ENCODE peak calls at places on chromosomes 11 and 22, in five cellular contexts. L is fibroblast of lung; S is CD8-positive, alpha-beta T cell; C is H9; E is hepatocyte. K is an unnamed sample.

GRCh38 chr11:704799-705645 is 1.0 kb upstream of the EPS8L2 start:
- DNase-seq in L (no peak), S (no peak), C (peak; percentile 66), E (peak; percentile 75), K (peak; percentile 84)

GRCh38 chr11:123357990-123358827 is 71.9 kb upstream of the GRAMD1B start:
- DNase-seq in L (peak; percentile 8), S (no peak), C (peak; percentile 54), E (peak; percentile 20), K (no peak)

GRCh38 chr11:120432056-120433018 is 79.2 kb upstream of the GRIK4 start:
- DNase-seq in L (peak; percentile 99), S (no peak), C (no peak), E (peak; percentile 73), K (peak; percentile 55)

GRCh38 chr11:132205496-132205895 is 835.1 kb downstream of the NTM start:
- DNase-seq in L (peak; percentile 76), S (no peak), C (no peak), E (no peak), K (no peak)

GRCh38 chr11:46127150-46127638 is 5.9 kb upstream of the PHF21A start:
- DNase-seq in L (peak; percentile 40), S (peak; percentile 69), C (no peak), E (no peak), K (peak; percentile 62)

GRCh38 chr11:86743223-86744118 is 56.9 kb upstream of the PRSS23 start:
- DNase-seq in L (peak; percentile 99), S (no peak), C (no peak), E (peak; percentile 82), K (peak; percentile 60)

GRCh38 chr22:19998232-19998951 is 18.2 kb downstream of the ARVCF start:
- DNase-seq in L (no peak), S (no peak), C (no peak), E (no peak), K (no peak)

GRCh38 chr11:119193626-119194025 is 8.4 kb downstream of the NHERF4 start:
- DNase-seq in L (no peak), S (no peak), C (no peak), E (no peak), K (no peak)

GRCh38 chr11:8036002-8036802 is 44.8 kb upstream of the TUB start:
- DNase-seq in L (no peak), S (no peak), C (peak; percentile 8), E (no peak), K (no peak)

GRCh38 chr11:116876656-116877055 is 39.2 kb upstream of the APOA1 start:
- DNase-seq in L (no peak), S (no peak), C (no peak), E (no peak), K (no peak)

GRCh38 chr11:69425444-69425843 is 56.0 kb upstream of the LINC01488 start:
- DNase-seq in L (no peak), S (no peak), C (no peak), E (no peak), K (no peak)

GRCh38 chr22:38829485-38829884 is 14.3 kb downstream of the NPTXR start:
- DNase-seq in L (no peak), S (no peak), C (no peak), E (no peak), K (no peak)

GRCh38 chr22:32823024-32823730 is 21.7 kb downstream of the TIMP3 start:
- DNase-seq in L (peak; percentile 48), S (no peak), C (peak; percentile 75), E (peak; percentile 76), K (peak; percentile 69)

GRCh38 chr22:37566329-37566837 is 6.1 kb downstream of the CDC42EP1 start:
- DNase-seq in L (no peak), S (peak; percentile 71), C (peak; percentile 28), E (no peak), K (no peak)

GRCh38 chr11:124739479-124740276 is at the start of gene NRGN:
- DNase-seq in L (peak; percentile 82), S (peak; percentile 86), C (peak; percentile 94), E (peak; percentile 96), K (peak; percentile 85)

GRCh38 chr11:62108971-62109391 is 14.8 kb upstream of the INCENP start:
- DNase-seq in L (peak; percentile 79), S (no peak), C (no peak), E (no peak), K (no peak)

GRCh38 chr11:36346562-36347383 is 50.7 kb downstream of the PRR5L start:
- DNase-seq in L (no peak), S (no peak), C (no peak), E (no peak), K (no peak)

GRCh38 chr11:3747704-3748103 is 49.6 kb downstream of the NUP98 start:
- DNase-seq in L (peak; percentile 73), S (no peak), C (no peak), E (peak; percentile 14), K (no peak)

GRCh38 chr11:108093128-108093904 is 28.1 kb upstream of the ACAT1 start:
- DNase-seq in L (no peak), S (no peak), C (no peak), E (no peak), K (no peak)

GRCh38 chr11:34281256-34281655 is 76.6 kb downstream of the ABTB2 start:
- DNase-seq in L (no peak), S (no peak), C (no peak), E (no peak), K (no peak)

GRCh38 chr11:47061429-47062178 is 115.1 kb downstream of the ARFGAP2 start:
- DNase-seq in L (no peak), S (no peak), C (no peak), E (no peak), K (no peak)

GRCh38 chr22:47850644-47851151 is 1088.2 kb downstream of the TBC1D22A start:
- DNase-seq in L (no peak), S (no peak), C (no peak), E (peak; percentile 28), K (no peak)

GRCh38 chr11:65014146-65014960 is at the start of gene ARL2:
- DNase-seq in L (peak; percentile 27), S (no peak), C (peak; percentile 42), E (no peak), K (no peak)

GRCh38 chr11:104668797-104669463 is 229.3 kb downstream of the CASP12 start:
- DNase-seq in L (peak; percentile 93), S (no peak), C (no peak), E (peak; percentile 59), K (no peak)

GRCh38 chr11:61700221-61700620 is 20.0 kb downstream of the DAGLA start:
- DNase-seq in L (peak; percentile 64), S (no peak), C (peak; percentile 72), E (peak; percentile 87), K (peak; percentile 90)

GRCh38 chr11:116193321-116194114 is 579.3 kb downstream of the BUD13 start:
- DNase-seq in L (peak; percentile 88), S (no peak), C (peak; percentile 82), E (peak; percentile 74), K (peak; percentile 60)

GRCh38 chr22:40703731-40704130 is 24.4 kb downstream of the MCHR1 start:
- DNase-seq in L (no peak), S (no peak), C (no peak), E (no peak), K (no peak)

GRCh38 chr11:128936546-128937275 is 6.0 kb downstream of the TP53AIP1 start:
- DNase-seq in L (peak; percentile 63), S (no peak), C (peak; percentile 88), E (peak; percentile 26), K (no peak)
- TF ChIP-seq CTCF in L (no peak), S (no peak), C (peak; percentile 24), E (no peak), K (no peak)

GRCh38 chr11:113274708-113275582 is 39.4 kb upstream of the TTC12 start:
- DNase-seq in L (no peak), S (peak; percentile 36), C (peak; percentile 73), E (no peak), K (peak; percentile 11)

GRCh38 chr11:113272927-113273615 is 41.3 kb upstream of the TTC12 start:
- DNase-seq in L (no peak), S (no peak), C (no peak), E (no peak), K (no peak)

GRCh38 chr11:113272281-113272680 is 42.1 kb upstream of the TTC12 start:
- DNase-seq in L (no peak), S (no peak), C (no peak), E (no peak), K (no peak)

GRCh38 chr11:113275602-113276001 is 38.8 kb upstream of the TTC12 start:
- DNase-seq in L (no peak), S (no peak), C (no peak), E (no peak), K (no peak)

DNA sequence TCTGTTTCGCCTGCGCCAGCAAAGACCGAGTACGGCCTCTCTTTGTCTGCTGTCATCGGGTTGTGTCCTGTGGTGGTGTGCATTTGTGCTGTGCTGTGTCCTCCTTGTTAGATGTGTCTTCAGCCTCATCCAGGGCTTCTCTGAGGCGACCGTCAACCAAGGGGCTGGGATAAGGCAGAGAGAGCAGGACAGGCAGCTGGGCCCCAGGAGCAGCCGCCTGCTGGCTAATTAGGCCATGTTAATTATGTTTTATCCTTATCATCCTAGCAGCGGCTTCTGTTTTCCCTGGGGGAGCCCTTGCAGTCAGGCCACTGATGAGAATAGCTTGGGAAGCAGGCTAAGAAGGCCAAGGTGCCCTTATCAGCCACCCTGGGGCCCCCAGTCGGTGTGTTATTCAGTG is 40.7 kb upstream of the TTC12 start:
- DNase-seq in L (no peak), S (no peak), C (no peak), E (no peak), K (no peak)
- TF ChIP-seq CTCF in L (no peak), S (no peak), C (no peak), E (no peak), K (no peak)

GRCh38 chr11:17894929-17895658 is 117.8 kb downstream of the SERGEF start:
- DNase-seq in L (no peak), S (no peak), C (no peak), E (no peak), K (no peak)

GRCh38 chr11:17892409-17892808 is 120.4 kb downstream of the SERGEF start:
- DNase-seq in L (no peak), S (no peak), C (no peak), E (no peak), K (no peak)

GRCh38 chr11:17887779-17888178 is 125.1 kb downstream of the SERGEF start:
- DNase-seq in L (peak; percentile 1), S (no peak), C (peak; percentile 55), E (no peak), K (no peak)

GRCh38 chr11:17890333-17890732 is 122.5 kb downstream of the SERGEF start:
- DNase-seq in L (no peak), S (no peak), C (no peak), E (no peak), K (no peak)
- TF ChIP-seq CTCF in L (no peak), S (no peak), C (peak; percentile 17), E (no peak), K (peak; percentile 29)

DNA sequence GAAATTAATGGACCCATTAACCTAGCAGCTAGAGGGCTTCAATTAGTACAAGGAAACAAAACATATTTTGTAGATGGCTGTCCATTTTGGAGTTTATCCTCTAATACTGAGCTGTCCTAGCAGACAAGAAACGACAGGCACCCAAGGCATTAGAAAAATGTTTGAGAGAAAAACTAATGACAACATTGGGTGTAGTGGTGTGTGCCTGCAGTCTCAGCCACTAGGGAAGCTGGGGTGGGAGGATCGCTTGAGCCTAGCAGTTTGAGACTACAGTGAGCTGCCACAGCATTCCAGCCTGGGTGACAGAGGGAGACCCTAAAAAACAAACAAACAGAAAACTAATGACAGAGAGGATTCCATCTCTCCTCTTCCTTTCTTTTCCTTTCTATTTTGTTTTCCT is 1.5 kb downstream of the A4GALT start:
- DNase-seq in L (no peak), S (no peak), C (no peak), E (no peak), K (no peak)
- TF ChIP-seq CTCF in L (no peak), S (no peak), C (no peak), E (no peak), K (no peak)